ENCODE peak calls at places on chromosomes 3 and 15, in eight cellular contexts. U is NB4, R is upper lobe of right lung, X is stomach, V is OCI-LY7, T is right cardiac atrium, N is mammary epithelial cell, F is fibroblast of lung. K is an unnamed sample.

GRCh38 chr15:74603026-74603788 is 12.4 kb upstream of the CLK3 start:
- DNase-seq in U (no peak), R (no peak), X (no peak), V (no peak), T (peak), N (no peak), F (no peak), K (no peak)

GRCh38 chr3:171747223-171747920 is 62.9 kb downstream of the PLD1 start:
- DNase-seq in U (no peak), R (no peak), X (no peak), V (no peak), T (no peak), N (no peak), F (no peak), K (no peak)

GRCh38 chr3:65170357-65171090 is 482.7 kb upstream of the ADAMTS9 start:
- DNase-seq in U (peak), R (peak), X (peak), V (no peak), T (peak), N (peak), F (peak), K (peak)

GRCh38 chr15:73362900-73363299 is 5.9 kb downstream of the HCN4 start:
- DNase-seq in U (no peak), R (no peak), X (no peak), V (no peak), T (no peak), N (no peak), F (no peak), K (no peak)

GRCh38 chr3:133941390-133941789 is 45.7 kb upstream of the RAB6B start:
- DNase-seq in U (no peak), R (no peak), X (peak), V (no peak), T (no peak), N (no peak), F (peak), K (no peak)

GRCh38 chr3:14691239-14691638 is 16.3 kb downstream of the C3orf20 start:
- DNase-seq in U (peak), R (no peak), X (no peak), V (peak), T (no peak), N (no peak), F (no peak), K (no peak)

GRCh38 chr3:23728651-23729117 is 77.1 kb upstream of the UBE2E1 start:
- DNase-seq in U (no peak), R (no peak), X (no peak), V (no peak), T (no peak), N (no peak), F (peak), K (no peak)

GRCh38 chr3:119631529-119631928 is 28.9 kb downstream of the POPDC2 start:
- DNase-seq in U (no peak), R (no peak), X (no peak), V (no peak), T (no peak), N (no peak), F (peak), K (no peak)

GRCh38 chr3:128009952-128010846 is 42.0 kb upstream of the SEC61A1 start:
- DNase-seq in U (no peak), R (no peak), X (no peak), V (no peak), T (no peak), N (peak), F (peak), K (no peak)

GRCh38 chr15:68765602-68766368 is 54.9 kb downstream of the ANP32A start:
- DNase-seq in U (no peak), R (no peak), X (no peak), V (no peak), T (no peak), N (no peak), F (no peak), K (no peak)

GRCh38 chr3:154122912-154123559 is 1.8 kb downstream of the ARHGEF26 start:
- DNase-seq in U (no peak), R (no peak), X (no peak), V (no peak), T (peak), N (no peak), F (peak), K (peak)

GRCh38 chr3:148727242-148727641 is 29.5 kb downstream of the AGTR1 start:
- DNase-seq in U (peak), R (no peak), X (no peak), V (peak), T (no peak), N (no peak), F (no peak), K (peak)

GRCh38 chr15:60074181-60074885 is 70.2 kb downstream of the FOXB1 start:
- DNase-seq in U (no peak), R (no peak), X (peak), V (no peak), T (no peak), N (no peak), F (peak), K (peak)

GRCh38 chr3:185813691-185814215 is 11.1 kb downstream of the IGF2BP2 start:
- DNase-seq in U (no peak), R (no peak), X (no peak), V (no peak), T (no peak), N (peak), F (peak), K (no peak)

GRCh38 chr3:136631424-136631823 is 120.8 kb downstream of the STAG1 start:
- DNase-seq in U (no peak), R (no peak), X (no peak), V (no peak), T (no peak), N (no peak), F (no peak), K (no peak)

DNA sequence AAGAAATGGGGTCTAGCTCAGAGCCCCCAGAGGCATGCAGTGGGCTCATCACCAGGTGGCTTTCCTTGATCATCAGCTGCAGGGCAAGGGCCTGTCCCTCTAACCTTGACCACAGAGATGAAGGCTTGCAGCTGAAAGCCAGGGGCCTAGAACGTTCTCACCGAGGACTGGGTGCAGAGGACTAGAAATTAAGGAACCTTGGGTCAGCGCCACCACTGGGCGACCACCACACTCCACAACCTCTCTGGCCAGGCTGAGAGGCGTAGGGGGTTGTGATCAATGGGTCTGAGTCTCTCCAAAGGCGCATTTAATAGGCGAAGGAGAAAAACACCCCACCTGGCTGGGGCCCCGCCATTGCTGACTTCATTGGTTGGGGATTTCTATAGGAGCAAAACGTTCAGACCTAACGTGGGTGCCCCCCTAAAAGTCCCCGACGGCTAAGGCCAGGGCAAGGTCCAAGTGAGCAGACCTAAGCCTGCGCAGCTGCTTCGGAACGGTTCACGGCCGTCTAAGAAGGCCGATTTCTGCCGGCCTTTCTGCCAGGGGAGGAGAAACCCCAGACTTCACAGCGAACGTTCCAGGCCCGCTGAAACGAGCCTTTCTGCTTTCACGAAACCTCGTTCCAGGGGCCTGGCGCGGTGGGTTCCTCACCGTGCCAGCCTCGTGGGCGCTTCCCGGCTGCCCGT is 915 bp downstream of the BCL2L10 start:
- DNase-seq in U (peak), R (no peak), X (no peak), V (no peak), T (no peak), N (no peak), F (no peak), K (no peak)
- H3K4me3 ChIP-seq in U (peak), R (peak), X (peak), V (no peak), T (peak), N (peak), F (no peak), K (no peak)

GRCh38 chr3:189099031-189099471 is 72.7 kb upstream of the TPRG1 start:
- DNase-seq in U (no peak), R (peak), X (no peak), V (no peak), T (peak), N (no peak), F (no peak), K (no peak)

GRCh38 chr3:189101594-189101993 is 70.2 kb upstream of the TPRG1 start:
- DNase-seq in U (no peak), R (no peak), X (no peak), V (no peak), T (no peak), N (no peak), F (no peak), K (no peak)

GRCh38 chr3:189100866-189101265 is 70.9 kb upstream of the TPRG1 start:
- DNase-seq in U (no peak), R (no peak), X (no peak), V (no peak), T (no peak), N (no peak), F (no peak), K (no peak)

GRCh38 chr3:189103208-189103607 is 68.6 kb upstream of the TPRG1 start:
- DNase-seq in U (no peak), R (no peak), X (no peak), V (no peak), T (no peak), N (no peak), F (no peak), K (no peak)

GRCh38 chr3:189099505-189100290 is 72.1 kb upstream of the TPRG1 start:
- DNase-seq in U (no peak), R (no peak), X (no peak), V (no peak), T (peak), N (no peak), F (no peak), K (no peak)
- H3K4me3 ChIP-seq in U (no peak), R (peak), X (no peak), V (no peak), T (no peak), N (no peak), F (no peak), K (no peak)

DNA sequence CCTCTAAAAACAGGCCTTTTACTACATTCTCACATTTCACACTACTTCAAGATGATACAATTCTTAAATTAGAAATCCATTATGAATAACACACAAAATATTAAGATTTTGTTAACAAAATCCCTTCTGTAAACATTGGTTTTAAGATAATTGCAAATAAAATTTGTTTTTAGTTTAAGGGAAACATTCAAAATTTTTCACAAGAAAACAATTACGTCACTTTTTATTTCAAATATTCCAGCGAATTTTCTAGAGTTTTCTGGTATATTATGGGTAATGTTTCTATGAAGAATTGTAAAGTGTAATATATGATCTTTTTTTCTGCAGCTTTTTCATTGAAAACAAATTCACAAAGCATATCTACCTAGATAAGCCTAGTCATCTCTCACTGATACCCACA is 5.9 kb downstream of the ARPP21 start:
- DNase-seq in U (no peak), R (no peak), X (no peak), V (no peak), T (no peak), N (no peak), F (no peak), K (no peak)
- H3K4me3 ChIP-seq in U (no peak), R (no peak), X (no peak), V (no peak), T (no peak), N (no peak), F (no peak), K (peak)

GRCh38 chr15:51094606-51095569 is at the start of gene TNFAIP8L3:
- DNase-seq in U (peak), R (peak), X (no peak), V (no peak), T (peak), N (peak), F (peak), K (no peak)
- H3K4me3 ChIP-seq in U (peak), R (peak), X (peak), V (no peak), T (peak), N (peak), F (peak), K (no peak)

DNA sequence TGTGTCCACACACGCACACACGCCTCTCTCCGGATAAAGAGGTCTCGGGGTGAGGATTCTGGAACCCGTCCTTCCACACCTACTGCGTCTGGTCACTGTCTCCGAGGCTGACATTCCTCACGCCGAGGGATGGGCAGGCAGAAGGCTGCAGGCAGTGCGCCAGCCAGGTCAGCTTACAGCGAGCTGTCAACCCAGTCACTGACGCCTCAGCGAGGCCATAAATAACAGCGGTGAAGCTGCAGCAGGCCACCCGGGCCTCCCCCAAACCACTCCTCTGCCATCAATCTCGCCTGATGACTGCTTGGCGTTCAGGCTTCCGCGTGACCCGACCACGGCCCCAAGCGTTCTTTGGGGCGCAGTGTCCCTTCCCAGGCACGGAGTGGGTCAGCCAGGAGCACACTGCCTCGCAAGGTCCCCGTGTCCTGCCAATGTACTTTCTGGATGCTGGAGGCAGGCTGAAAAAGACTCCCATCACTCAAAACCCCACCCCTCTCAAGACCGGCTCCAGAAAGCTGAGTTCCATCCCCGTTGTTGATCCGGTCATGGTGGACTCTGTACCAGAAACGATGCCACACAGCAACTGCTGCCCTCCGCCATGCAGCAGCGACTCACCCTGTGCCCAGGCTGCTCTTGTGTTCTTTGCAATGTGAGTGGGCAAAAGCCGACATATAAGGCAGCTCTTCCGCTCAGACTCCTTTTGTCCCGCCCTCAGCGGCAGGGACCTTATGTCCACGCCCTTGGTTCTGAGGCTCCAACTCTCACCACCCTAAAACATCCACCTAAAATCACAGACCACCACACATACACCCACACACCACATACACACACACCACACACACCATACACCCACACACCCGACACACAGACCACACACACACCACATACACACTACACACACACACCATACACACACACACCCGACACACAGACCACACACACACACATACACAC is 27.1 kb downstream of the CPN2 start:
- DNase-seq in U (peak), R (no peak), X (no peak), V (no peak), T (peak), N (no peak), F (peak), K (peak)
- H3K4me3 ChIP-seq in U (no peak), R (peak), X (peak), V (no peak), T (no peak), N (no peak), F (peak), K (peak)

GRCh38 chr3:31980530-31981205 is 394 bp downstream of the OSBPL10 start:
- DNase-seq in U (peak), R (peak), X (peak), V (peak), T (peak), N (peak), F (peak), K (no peak)
- H3K4me3 ChIP-seq in U (no peak), R (peak), X (peak), V (peak), T (peak), N (peak), F (peak), K (peak)

DNA sequence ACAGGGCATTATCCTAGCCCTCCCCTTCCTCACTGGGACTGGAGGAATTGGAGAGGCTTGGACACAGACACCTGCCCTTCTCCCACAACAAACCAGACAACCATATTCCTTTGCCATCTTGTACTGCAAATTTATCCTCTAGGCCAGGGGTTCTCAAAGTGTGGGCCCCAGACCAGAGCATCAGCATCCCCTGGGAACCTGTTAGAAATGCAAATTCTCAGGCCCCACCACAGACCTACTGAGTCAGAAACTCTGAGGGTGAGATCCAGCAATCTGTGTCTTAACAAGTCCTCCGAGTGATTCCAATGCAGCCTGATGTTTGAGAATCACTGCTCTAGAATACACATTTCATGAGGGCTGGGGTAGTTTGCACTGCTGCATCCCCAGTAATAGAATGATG is 115.4 kb downstream of the OXNAD1 start:
- DNase-seq in U (no peak), R (no peak), X (no peak), V (peak), T (no peak), N (no peak), F (no peak), K (no peak)
- H3K4me3 ChIP-seq in U (no peak), R (no peak), X (no peak), V (peak), T (no peak), N (no peak), F (no peak), K (no peak)

DNA sequence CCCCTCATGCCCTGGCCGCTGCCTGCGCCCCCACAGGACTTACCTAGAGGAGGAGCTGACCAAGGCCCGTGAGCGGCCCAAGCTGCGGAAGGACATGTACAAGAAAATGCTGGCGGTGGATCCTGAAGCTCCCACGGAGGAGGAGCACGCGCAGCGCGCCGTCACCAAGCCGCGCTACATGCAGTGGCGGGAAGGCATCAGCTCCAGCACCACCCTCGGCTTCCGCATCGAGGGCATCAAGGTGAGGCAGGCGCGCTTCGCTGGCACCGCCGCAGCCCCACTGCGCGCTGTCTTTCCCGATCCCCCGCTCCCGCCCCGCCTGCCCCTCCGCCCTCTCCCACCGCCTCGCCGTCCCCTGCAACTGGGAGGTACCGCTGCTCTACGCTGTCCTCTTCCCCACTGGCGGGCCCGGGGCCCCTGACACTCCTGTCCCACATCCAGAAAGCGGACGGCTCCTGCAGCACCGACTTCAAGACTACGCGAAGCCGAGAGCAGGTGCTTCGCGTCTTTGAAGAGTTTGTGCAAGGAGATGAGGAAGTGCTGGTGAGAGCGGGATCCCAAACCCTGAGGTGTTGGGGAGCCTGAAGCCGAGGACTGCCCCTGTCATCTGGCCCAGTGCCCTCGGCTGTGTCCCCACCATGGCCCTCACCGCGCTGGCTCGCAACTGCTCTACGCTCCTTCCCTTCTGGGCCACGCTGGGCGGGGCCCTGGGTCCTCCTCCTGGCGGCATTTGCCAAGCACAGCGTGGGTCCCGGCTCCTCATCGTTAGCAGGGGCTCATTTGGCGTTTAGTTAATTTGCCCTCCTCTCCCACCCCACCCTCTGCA is 8.5 kb downstream of the ITPKA start:
- DNase-seq in U (peak), R (peak), X (no peak), V (no peak), T (no peak), N (no peak), F (no peak), K (no peak)
- H3K4me3 ChIP-seq in U (peak), R (peak), X (peak), V (no peak), T (peak), N (no peak), F (no peak), K (peak)

GRCh38 chr3:12891985-12892839 is 50.8 kb upstream of the RPL32 start:
- DNase-seq in U (peak), R (no peak), X (peak), V (peak), T (peak), N (peak), F (peak), K (peak)

GRCh38 chr3:12893247-12893646 is 51.9 kb upstream of the RPL32 start:
- DNase-seq in U (no peak), R (no peak), X (no peak), V (no peak), T (no peak), N (peak), F (no peak), K (no peak)

GRCh38 chr3:12890610-12891390 is 49.4 kb upstream of the RPL32 start:
- DNase-seq in U (no peak), R (no peak), X (no peak), V (no peak), T (no peak), N (no peak), F (no peak), K (no peak)

GRCh38 chr3:12892840-12893189 is 51.5 kb upstream of the RPL32 start:
- DNase-seq in U (no peak), R (no peak), X (no peak), V (no peak), T (no peak), N (no peak), F (no peak), K (no peak)

DNA sequence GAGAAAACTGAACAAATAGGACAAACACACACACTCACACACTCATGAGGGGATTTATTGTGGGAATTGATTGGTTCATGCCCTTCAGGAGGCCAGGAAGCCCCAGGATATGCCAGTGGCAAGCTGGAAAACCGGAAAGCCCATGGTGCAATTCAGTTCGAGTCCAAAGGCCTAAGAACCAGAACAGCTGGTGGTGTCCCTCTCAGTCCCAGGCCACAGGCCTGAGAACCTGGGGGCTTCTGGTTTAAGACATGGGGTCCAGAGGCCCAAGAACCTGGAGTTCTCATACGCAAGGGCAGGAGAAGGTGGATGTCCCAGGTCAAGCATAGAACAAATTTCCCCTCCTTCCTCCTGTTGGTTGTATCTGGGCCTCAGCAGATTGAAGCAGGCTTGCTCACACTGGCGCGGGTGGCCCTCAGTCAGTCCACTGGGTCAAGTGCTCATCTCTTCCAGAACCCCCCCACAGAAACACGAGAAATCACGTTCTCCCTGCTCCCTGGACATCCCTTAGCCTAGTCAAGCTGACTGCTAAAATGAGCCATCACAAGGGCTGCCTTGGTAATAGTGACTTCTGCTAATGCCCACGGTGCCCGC is 50.1 kb upstream of the RPL32 start:
- DNase-seq in U (no peak), R (no peak), X (no peak), V (no peak), T (no peak), N (no peak), F (no peak), K (no peak)
- H3K4me3 ChIP-seq in U (no peak), R (no peak), X (peak), V (no peak), T (no peak), N (no peak), F (no peak), K (no peak)

K was measured in Jurkat, Clone E6-1.